ENCODE peak calls at places on chromosomes 12 and 14, in eight cellular contexts. B is A549, H is HepG2, J is K562, G is H1, R is endothelial cell of umbilical vein, L is GM12878, E is HCT116. N is an unnamed sample.

GRCh38 chr14:95891742-95892141 is 15.1 kb downstream of the TUNAR start:
- DNase-seq in L (no peak), H (no peak), J (no peak), E (peak), R (no peak), B (peak), G (no peak), N (no peak)

GRCh38 chr12:18747960-18748359 is 10.0 kb downstream of the CAPZA3 start:
- DNase-seq in B (no peak), E (no peak), J (no peak), L (no peak), H (no peak), G (no peak), R (peak), N (no peak)

GRCh38 chr12:18146375-18146774 is 56.4 kb upstream of the RERGL start:
- DNase-seq in J (no peak), L (no peak), G (no peak), H (no peak), R (no peak), B (no peak), E (no peak), N (peak)

GRCh38 chr14:31303654-31304053 is 96.1 kb upstream of the HECTD1 start:
- DNase-seq in H (no peak), J (no peak), E (no peak), B (no peak), R (no peak), G (no peak), L (no peak), N (no peak)

GRCh38 chr14:88552859-88553258 is 1.9 kb downstream of the PTPN21 start:
- DNase-seq in J (no peak), G (no peak), E (no peak), H (peak), B (no peak), R (no peak), L (no peak), N (no peak)

GRCh38 chr12:130966443-130967030 is 12.8 kb downstream of the ADGRD1 start:
- DNase-seq in L (no peak), R (no peak), H (no peak), E (no peak), B (no peak), J (no peak), G (no peak), N (no peak)

GRCh38 chr14:54147285-54147684 is 190.7 kb upstream of the BMP4 start:
- DNase-seq in B (peak), H (no peak), R (peak), J (no peak), L (no peak), G (no peak), E (no peak), N (no peak)

GRCh38 chr12:65892905-65893304 is 68.6 kb downstream of the HMGA2 start:
- DNase-seq in L (no peak), G (no peak), E (no peak), H (no peak), B (no peak), R (peak), J (no peak), N (peak)

GRCh38 chr12:53224897-53225634 is 6.9 kb downstream of the RARG start:
- DNase-seq in L (no peak), B (no peak), R (no peak), G (no peak), J (no peak), H (no peak), E (no peak), N (no peak)

DNA sequence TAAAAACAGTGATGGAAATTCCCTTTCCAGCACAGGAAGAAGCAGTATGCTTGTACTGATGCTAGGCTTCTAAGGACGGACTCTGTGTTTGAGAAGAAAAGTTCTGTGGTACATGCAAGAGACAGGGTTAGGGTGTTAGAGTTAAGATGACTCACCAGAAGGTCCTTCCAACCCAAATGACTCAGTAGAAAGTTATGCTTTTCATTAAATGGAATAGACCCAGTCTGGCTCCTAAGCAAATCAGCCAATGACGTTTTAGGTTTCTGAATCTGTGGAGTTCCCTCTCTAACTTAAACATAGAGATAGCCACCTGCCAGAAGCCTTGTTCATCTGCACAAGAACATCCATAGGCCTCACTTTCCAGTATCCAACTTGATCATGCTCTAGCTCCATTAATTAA is 5.7 kb downstream of the PTHLH start:
- DNase-seq in E (peak), J (peak), R (peak), B (peak), L (no peak), H (peak), G (no peak), N (no peak)
- TF ChIP-seq POLR2A in E (no peak), J (no peak), R (no peak), B (no peak), L (no peak), H (no peak), G (no peak), N (no peak)

GRCh38 chr14:33925209-33925608 is 25.7 kb downstream of the EGLN3 start:
- DNase-seq in E (no peak), R (no peak), G (no peak), H (no peak), J (no peak), B (no peak), L (no peak), N (no peak)

GRCh38 chr14:33916663-33917565 is 34.0 kb downstream of the EGLN3 start:
- DNase-seq in R (peak), B (peak), L (no peak), G (no peak), H (no peak), E (no peak), J (peak), N (no peak)

GRCh38 chr14:33918256-33918655 is 32.6 kb downstream of the EGLN3 start:
- DNase-seq in H (no peak), E (no peak), G (no peak), B (no peak), L (no peak), R (no peak), J (no peak), N (peak)

GRCh38 chr14:33917664-33918063 is 33.2 kb downstream of the EGLN3 start:
- DNase-seq in L (no peak), E (no peak), B (no peak), H (no peak), J (peak), R (no peak), G (no peak), N (no peak)

GRCh38 chr14:33922125-33922524 is 28.7 kb downstream of the EGLN3 start:
- DNase-seq in L (no peak), B (no peak), J (no peak), G (no peak), E (no peak), H (no peak), R (peak), N (no peak)
- TF ChIP-seq MAX in L (no peak), B (no peak), J (no peak), G (no peak), E (no peak), H (no peak), R (no peak), N (no peak)

GRCh38 chr14:21068521-21069387 is 1.4 kb upstream of the ARHGEF40 start:
- DNase-seq in R (peak), E (peak), L (no peak), H (peak), G (no peak), J (peak), B (peak), N (peak)
- H3K4me3 ChIP-seq in R (no peak), E (no peak), L (no peak), H (peak), G (peak), J (no peak), B (no peak), N (no peak)

GRCh38 chr12:38905480-38906351 is at the start of gene CPNE8:
- DNase-seq in G (no peak), R (peak), L (peak), J (peak), E (peak), H (no peak), B (peak), N (peak)
- TF ChIP-seq POLR2A in G (no peak), R (peak), L (peak), J (peak), E (no peak), H (no peak), B (peak), N (no peak)

DNA sequence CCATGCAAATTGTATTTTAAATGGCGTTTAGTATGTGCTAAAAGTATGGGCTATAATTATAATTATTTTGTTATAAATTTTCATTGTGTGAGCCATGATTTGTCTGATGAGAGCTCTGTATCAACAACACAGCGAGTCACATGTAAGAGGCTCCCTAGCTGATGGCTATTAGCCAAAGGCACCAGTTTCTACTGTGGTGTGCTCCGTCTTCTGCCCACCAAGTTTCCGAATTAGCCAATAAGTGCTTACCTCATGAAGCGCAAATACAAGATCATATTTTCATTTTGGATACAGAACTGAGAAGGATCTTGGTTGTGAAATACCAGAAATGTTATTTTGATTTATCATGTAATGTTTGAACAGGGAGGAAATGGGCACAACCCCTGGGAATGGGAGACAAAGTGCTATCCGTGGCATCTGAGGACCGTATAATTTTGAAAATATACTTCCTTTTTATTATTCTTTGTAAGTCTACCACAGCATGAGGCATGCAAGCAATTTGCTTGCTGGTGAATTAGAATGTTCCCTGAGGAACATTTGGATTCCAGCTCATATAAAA is 234.3 kb downstream of the DACT1 start:
- DNase-seq in L (no peak), J (no peak), E (no peak), G (no peak), B (peak), R (no peak), H (no peak), N (no peak)
- TF ChIP-seq MAX in L (no peak), J (no peak), E (no peak), G (no peak), B (no peak), R (no peak), H (no peak), N (no peak)

DNA sequence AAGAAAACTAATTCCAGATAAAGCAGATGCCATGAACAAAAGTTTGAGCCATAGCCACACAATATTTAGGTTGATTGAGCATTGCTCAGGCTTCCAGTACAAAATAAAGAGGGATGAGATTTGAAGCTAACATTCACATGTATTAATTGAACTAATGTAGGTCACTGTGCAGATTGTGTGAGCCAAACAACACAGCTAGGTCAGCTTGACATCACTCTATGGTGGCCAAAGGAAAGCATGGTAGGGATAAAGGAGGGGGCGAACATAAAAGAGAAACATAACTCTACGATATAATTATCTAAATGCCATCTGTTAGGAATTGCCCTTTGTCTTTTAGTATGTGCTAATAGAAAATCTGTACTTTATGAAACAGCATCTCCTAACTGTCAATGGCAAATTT is 477.7 kb upstream of the SYT1 start:
- DNase-seq in J (no peak), E (no peak), H (no peak), L (no peak), B (no peak), G (no peak), R (no peak), N (no peak)
- H3K4me3 ChIP-seq in J (no peak), E (no peak), H (no peak), L (no peak), B (no peak), G (no peak), R (no peak), N (no peak)

DNA sequence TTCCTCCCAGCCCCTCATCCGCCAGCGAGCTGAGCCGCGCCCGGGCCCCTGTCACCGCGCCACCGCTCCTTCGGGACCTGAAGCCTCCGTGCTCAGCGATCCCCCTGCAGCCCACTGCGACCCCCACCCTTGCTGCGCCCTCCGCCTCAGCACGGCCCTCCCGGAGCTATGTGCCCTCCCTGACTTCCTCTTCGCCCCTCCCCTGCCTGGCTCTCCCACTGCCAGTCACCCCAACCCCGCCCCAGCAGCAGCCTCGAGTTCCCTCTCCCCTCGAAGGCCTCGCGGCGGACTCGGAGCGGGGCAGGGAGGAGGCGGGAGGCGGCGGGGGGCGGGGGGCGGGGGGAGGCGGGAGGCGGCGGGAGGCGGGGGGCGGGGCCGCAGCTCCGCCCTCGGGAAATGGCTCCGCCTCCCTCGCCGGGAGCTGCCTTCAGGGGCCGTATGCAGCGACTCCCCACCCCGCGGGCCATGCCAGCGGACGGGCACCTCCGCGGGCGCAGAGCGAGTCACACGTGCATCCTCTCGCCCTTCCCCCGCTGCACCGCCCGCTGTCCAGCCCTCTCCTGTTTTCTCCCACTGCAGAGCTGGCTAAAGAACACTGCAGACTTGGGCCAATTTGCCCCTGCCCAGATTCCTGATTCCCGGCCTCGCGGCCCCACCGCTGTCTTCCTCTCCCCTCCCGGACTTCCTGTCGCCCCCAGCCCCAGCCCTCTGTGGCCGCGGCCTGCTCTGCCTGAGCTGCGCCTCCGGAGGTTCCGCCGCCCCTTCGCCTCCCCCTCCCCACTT is 29.1 kb upstream of the ADIPOR2 start:
- DNase-seq in J (peak), E (peak), G (no peak), R (peak), L (peak), B (peak), H (peak), N (peak)
- TF ChIP-seq POLR2A in J (peak), E (peak), G (no peak), R (no peak), L (peak), B (peak), H (peak), N (peak)

DNA sequence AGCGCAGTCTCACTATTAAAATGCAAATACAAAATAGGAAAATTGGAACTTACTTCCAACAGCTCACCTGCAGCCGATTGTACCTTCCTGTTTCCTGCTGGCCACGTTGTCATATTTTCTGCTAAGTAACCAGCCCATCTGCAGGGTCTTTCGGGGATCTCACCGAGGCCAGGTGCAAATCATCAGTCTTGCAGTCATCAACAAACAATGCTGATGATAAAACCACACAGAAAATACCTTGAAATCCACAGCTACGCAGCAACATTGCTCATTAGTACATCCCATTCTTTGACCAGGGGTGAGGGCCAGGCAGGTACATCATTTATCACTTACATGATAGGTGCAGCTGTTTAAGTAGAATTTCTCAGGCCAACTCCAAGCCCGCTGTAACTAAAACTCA is 406.9 kb downstream of the TMEM121 start:
- DNase-seq in E (no peak), L (no peak), B (no peak), G (no peak), J (no peak), R (no peak), H (no peak), N (no peak)
- TF ChIP-seq MAX in E (no peak), L (no peak), B (no peak), G (no peak), J (no peak), R (no peak), H (no peak), N (no peak)

DNA sequence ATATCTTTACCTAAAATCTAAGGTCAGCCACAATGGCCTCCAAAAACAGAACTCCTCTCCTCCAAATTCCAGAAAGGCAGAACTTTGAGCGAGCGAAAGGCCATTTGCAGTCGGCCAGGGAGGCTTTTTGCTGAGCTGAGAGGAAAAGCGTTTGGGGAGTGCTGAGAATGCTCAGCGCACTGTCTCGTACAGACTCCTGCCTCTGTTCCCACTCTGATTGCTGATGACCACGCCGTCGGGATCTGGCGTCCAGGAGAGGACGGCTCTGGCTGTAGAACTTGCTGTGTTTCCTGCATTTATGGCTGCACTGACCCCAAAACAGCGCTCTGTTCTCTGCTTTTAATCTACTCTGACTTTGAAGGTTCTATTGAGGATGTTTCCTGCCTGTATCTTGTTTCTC is 82.5 kb upstream of the WSCD2 start:
- DNase-seq in E (no peak), J (no peak), L (no peak), B (no peak), G (no peak), H (no peak), R (no peak), N (no peak)
- H3K4me3 ChIP-seq in E (no peak), J (no peak), L (no peak), B (no peak), G (no peak), H (no peak), R (no peak), N (no peak)

N was measured in NB4.